ENCODE peak calls at places on chromosomes 11 and 22, in five cellular contexts. L is HCT116, Q is SK-N-SH, H is MM.1S, E is neural progenitor cell. I is an unnamed sample.

GRCh38 chr22:36253523-36254490 is 874 bp downstream of the APOL1 start:
- DNase-seq in L (no peak), Q (peak), H (no peak), E (no peak), I (no peak)

GRCh38 chr22:39180566-39180965 is 28.1 kb upstream of the CBX7 start:
- DNase-seq in L (no peak), Q (no peak), H (no peak), E (no peak), I (no peak)

GRCh38 chr11:92717240-92717639 is 252.2 kb upstream of the MTNR1B start:
- DNase-seq in L (no peak), Q (no peak), H (no peak), E (no peak), I (no peak)

GRCh38 chr11:69297926-69298777 is 4.2 kb downstream of the MYEOV start:
- DNase-seq in L (peak), Q (no peak), H (peak), E (no peak), I (peak)

GRCh38 chr11:64568584-64569140 is 22.4 kb upstream of the SLC22A12 start:
- DNase-seq in L (no peak), Q (no peak), H (no peak), E (no peak), I (no peak)

GRCh38 chr11:31487848-31488247 is 21.6 kb downstream of the IMMP1L start:
- DNase-seq in L (peak), Q (peak), H (peak), E (peak), I (peak)

GRCh38 chr11:122167100-122167499 is 51.1 kb upstream of the BLID start:
- DNase-seq in L (peak), Q (no peak), H (no peak), E (no peak), I (no peak)

GRCh38 chr11:97722721-97723120 is 1298.0 kb upstream of the CNTN5 start:
- DNase-seq in L (no peak), Q (no peak), H (no peak), E (no peak), I (no peak)

GRCh38 chr11:35391922-35392813 is 27.2 kb downstream of the SLC1A2 start:
- DNase-seq in L (peak), Q (peak), H (peak), E (peak), I (peak)

GRCh38 chr11:118497831-118498230 is 29.4 kb upstream of the TTC36 start:
- DNase-seq in L (no peak), Q (no peak), H (no peak), E (no peak), I (no peak)

GRCh38 chr11:114607753-114608459 is 12.3 kb upstream of the NXPE4 start:
- DNase-seq in L (no peak), Q (no peak), H (no peak), E (no peak), I (no peak)

GRCh38 chr22:22815397-22816170 is 72.0 kb upstream of the IGLL5 start:
- DNase-seq in L (no peak), Q (no peak), H (no peak), E (no peak), I (no peak)

GRCh38 chr11:120326845-120327281 is 1.8 kb downstream of the TLCD5 start:
- DNase-seq in L (no peak), Q (no peak), H (peak), E (no peak), I (no peak)

GRCh38 chr11:19191530-19192169 is 10.1 kb downstream of the CSRP3 start:
- DNase-seq in L (no peak), Q (peak), H (no peak), E (no peak), I (no peak)

GRCh38 chr11:10875430-10876021 is 17.7 kb upstream of the ZBED5 start:
- DNase-seq in L (no peak), Q (no peak), H (no peak), E (no peak), I (no peak)

GRCh38 chr11:118051611-118052461 is 25.0 kb upstream of the TMPRSS4 start:
- DNase-seq in L (no peak), Q (no peak), H (peak), E (no peak), I (peak)

GRCh38 chr11:119721129-119722120 is 7.6 kb downstream of the NECTIN1 start:
- DNase-seq in L (no peak), Q (peak), H (no peak), E (peak), I (no peak)

GRCh38 chr11:110433393-110434333 is 3.9 kb downstream of the FDX1 start:
- DNase-seq in L (no peak), Q (peak), H (peak), E (no peak), I (peak)

GRCh38 chr11:66189031-66189745 is 79.3 kb upstream of the RAB1B start:
- DNase-seq in L (no peak), Q (no peak), H (no peak), E (no peak), I (no peak)

GRCh38 chr11:1694064-1694845 is 2.7 kb upstream of the KRTAP5-6 start:
- DNase-seq in L (peak), Q (peak), H (peak), E (peak), I (peak)

GRCh38 chr11:62497132-62497915 is 49.3 kb downstream of the AHNAK start:
- DNase-seq in L (peak), Q (peak), H (no peak), E (peak), I (peak)

GRCh38 chr22:24601217-24602104 is 1.5 kb upstream of the GGT1 start:
- DNase-seq in L (no peak), Q (peak), H (peak), E (no peak), I (peak)

DNA sequence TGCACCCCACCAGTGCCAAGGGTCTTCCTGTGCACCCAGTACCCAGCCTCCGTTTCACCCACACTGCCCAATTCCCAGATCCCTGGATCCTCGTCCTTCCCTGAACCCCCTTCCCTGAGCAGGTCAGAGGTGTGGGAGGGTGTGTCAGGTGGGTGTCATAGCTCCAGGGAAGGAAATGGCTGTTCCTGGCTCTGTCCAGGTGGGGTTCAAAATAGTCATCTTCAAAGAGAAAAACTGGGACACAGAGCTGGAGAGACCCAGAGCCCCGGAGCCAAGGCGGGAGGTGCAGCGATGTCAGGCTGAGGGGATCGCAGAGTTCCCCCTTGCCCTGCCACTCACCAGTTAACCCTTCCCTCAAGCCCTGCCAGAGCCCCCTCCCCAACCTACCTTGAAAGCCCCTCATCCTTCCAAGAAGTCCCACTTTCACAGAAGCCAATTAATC is 698 bp downstream of the C1QTNF4 start:
- DNase-seq in L (no peak), Q (peak), H (no peak), E (peak), I (no peak)
- H2AFZ ChIP-seq in L (no peak), Q (peak), H (no peak), E (peak), I (no peak)

GRCh38 chr22:40345801-40346177 is 511 bp upstream of the ADSL start:
- DNase-seq in L (no peak), Q (peak), H (peak), E (peak), I (peak)
- TF ChIP-seq EZH2phosphoT487 in L (no peak), Q (no peak), H (no peak), E (no peak), I (no peak)

DNA sequence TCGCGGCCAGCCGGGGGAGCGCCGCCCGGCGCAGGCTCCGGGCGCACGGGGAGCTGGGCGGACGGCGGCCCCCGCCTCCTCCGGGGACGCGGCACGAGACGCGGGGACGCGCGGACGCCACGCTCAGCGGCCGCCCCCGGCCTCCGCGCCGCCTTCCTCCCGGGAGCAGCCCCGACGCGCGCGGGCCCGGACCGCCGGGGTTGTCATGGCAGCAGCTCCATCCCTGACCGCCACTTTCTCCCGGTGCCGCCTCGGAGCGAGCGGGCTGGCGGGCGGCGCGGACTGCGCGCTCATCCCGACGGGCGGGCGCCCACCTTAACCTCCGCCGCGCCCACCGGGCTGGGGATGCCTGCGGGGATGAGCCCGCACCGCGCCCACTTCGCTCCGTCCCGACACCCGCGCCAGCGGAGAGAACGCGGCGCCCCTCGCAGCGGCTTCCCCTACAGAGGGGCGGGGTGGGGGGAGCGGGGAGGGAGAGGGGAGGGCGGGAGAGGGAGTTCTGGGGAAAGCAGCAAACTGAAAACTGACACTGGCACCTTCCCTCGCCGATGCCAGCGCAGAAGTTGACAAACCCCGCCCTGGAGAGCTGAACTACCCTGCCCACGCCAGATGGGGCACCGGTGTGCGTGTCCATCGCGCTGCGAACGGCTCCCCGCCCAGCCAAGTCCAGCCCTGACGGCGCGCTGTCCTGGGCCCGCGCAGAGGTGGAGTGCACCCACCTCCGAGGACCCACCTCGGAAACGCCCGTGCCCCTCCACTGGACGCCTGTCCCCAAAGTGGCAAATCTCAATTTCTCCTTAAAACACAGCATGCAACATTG is 588.4 kb downstream of the OPCML start:
- DNase-seq in L (no peak), Q (peak), H (no peak), E (peak), I (no peak)
- TF ChIP-seq CTCF in L (no peak), Q (no peak), H (no peak), E (peak), I (no peak)

GRCh38 chr11:45410391-45411215 is 124.5 kb upstream of the SYT13 start:
- DNase-seq in L (no peak), Q (no peak), H (no peak), E (peak), I (no peak)
- H2AFZ ChIP-seq in L (no peak), Q (peak), H (no peak), E (no peak), I (no peak)

GRCh38 chr11:17183836-17184235 is 23.9 kb downstream of the PIK3C2A start:
- DNase-seq in L (no peak), Q (no peak), H (no peak), E (no peak), I (no peak)

GRCh38 chr11:17188675-17189074 is 19.1 kb downstream of the PIK3C2A start:
- DNase-seq in L (no peak), Q (no peak), H (no peak), E (peak), I (no peak)

GRCh38 chr11:17184882-17185587 is 22.8 kb downstream of the PIK3C2A start:
- DNase-seq in L (no peak), Q (no peak), H (no peak), E (no peak), I (no peak)

GRCh38 chr11:17185938-17186337 is 21.8 kb downstream of the PIK3C2A start:
- DNase-seq in L (no peak), Q (no peak), H (no peak), E (peak), I (no peak)

GRCh38 chr11:17186932-17187692 is 20.7 kb downstream of the PIK3C2A start:
- DNase-seq in L (no peak), Q (no peak), H (no peak), E (no peak), I (no peak)
- TF ChIP-seq EZH2phosphoT487 in L (no peak), Q (no peak), H (no peak), E (no peak), I (no peak)

DNA sequence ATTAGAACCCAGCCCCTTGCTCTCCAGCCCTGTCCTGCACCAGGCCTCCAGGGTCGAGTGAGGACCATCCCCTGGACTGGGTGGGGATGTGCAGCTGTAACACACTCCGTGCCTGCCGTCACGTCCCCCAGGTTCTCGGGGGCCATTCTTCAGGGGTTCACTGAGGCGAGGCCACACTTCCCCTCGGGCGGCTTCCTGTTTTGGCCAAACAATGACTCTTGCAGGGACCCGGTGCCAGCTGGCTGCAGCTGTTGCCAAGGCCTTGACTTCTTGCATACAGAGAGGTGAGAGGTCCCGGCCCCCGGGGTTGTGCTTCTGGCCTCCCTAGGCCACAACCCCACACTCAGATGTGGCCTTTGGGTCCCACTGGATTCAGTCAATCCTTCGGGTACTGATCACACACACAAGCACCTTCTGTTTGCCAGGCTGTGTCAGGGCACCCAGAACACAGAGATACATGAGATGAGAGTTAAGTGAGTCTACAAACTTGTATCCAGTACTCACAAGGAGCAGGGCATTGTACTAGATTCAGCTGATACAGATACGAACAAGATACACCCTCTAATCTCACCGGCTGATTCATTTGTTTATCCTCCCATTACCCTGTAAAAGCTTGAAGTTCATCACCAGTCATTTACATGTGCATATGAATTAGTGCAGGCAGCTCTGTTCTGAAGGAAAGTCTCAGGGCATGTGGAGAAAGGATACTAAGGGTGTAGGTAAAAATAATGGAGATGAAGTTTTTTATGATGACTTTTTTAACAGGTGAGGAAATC is 32.9 kb downstream of the LRRC32 start:
- DNase-seq in L (no peak), Q (no peak), H (no peak), E (no peak), I (peak)
- TF ChIP-seq CTCF in L (no peak), Q (no peak), H (no peak), E (no peak), I (no peak)

DNA sequence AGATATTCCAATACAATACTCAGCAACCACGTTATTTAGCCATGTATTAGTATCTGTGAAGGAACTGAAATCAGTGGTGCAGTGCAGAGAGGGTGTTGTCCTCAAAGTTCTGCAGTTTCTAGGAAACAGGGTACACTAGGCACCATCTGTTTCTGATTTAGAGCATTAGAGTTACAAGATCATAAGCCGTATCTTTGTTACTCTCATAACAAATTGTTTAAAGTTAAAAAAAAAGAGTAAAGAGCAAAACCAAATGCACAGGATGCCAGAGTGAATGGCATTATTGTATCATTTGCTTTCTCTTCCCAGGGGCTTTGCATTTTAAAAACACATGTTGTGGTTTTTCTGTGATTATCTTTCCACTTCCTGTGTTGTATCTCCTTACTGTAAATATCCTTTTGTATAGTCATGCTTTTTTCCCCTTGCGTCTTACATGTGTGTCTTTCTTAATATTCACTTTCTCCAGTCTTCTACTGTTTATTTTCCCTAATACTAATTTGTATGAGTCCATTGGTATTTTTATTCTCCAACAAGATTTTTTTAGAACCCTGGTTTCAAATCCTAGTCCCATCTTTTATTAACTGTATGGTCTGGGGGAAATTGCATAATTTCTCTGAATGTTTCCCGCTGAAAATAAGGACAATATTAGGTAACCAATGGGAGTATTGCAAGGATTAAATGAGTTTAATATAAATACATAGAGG is 15.2 kb upstream of the NUP160 start:
- DNase-seq in L (no peak), Q (peak), H (peak), E (no peak), I (peak)
- H2AFZ ChIP-seq in L (no peak), Q (peak), H (no peak), E (no peak), I (no peak)

I was measured in OCI-LY7.